ENCODE peak calls at places on chromosomes 7 and 10, in eight cellular contexts. W, K, L, O, J, V, T and N are unnamed samples.

GRCh38 chr10:79490400-79491081 is 21.8 kb upstream of the EIF5AL1 start:
- DNase-seq in L (peak), O (no peak), W (no peak), J (peak), T (peak), K (no peak), V (no peak), N (no peak)

GRCh38 chr7:158373761-158374545 is 213.7 kb downstream of the PTPRN2 start:
- DNase-seq in O (no peak), V (no peak), L (no peak), W (no peak), J (no peak), K (no peak), T (no peak), N (no peak)

GRCh38 chr10:109956454-109957091 is 33.3 kb upstream of the XPNPEP1 start:
- DNase-seq in J (peak), K (no peak), L (peak), O (peak), W (no peak), T (peak), V (peak), N (no peak)

GRCh38 chr10:28845009-28845682 is 167.8 kb downstream of the BAMBI start:
- DNase-seq in L (no peak), T (peak), K (no peak), J (no peak), V (no peak), O (no peak), W (no peak), N (no peak)

GRCh38 chr10:60434418-60435046 is 44.9 kb upstream of the ANK3 start:
- DNase-seq in V (peak), O (peak), L (no peak), W (no peak), T (peak), K (no peak), J (no peak), N (no peak)

GRCh38 chr7:129667116-129667515 is 55.6 kb downstream of the NRF1 start:
- DNase-seq in T (no peak), W (no peak), K (no peak), J (no peak), L (no peak), O (no peak), V (no peak), N (no peak)

GRCh38 chr7:137935849-137936508 is 65.9 kb downstream of the CREB3L2 start:
- DNase-seq in O (no peak), V (no peak), L (no peak), J (no peak), K (no peak), T (no peak), W (no peak), N (no peak)

GRCh38 chr10:31759124-31759798 is 169.4 kb downstream of the ARHGAP12 start:
- DNase-seq in W (no peak), V (peak), J (peak), L (peak), K (no peak), T (peak), O (peak), N (no peak)

GRCh38 chr10:90718185-90718584 is 139.7 kb downstream of the HTR7 start:
- DNase-seq in K (no peak), L (no peak), W (no peak), J (no peak), V (no peak), T (peak), O (no peak), N (no peak)

GRCh38 chr10:86757110-86757790 is 831 bp downstream of the BMPR1A start:
- DNase-seq in V (peak), O (no peak), K (no peak), W (no peak), J (peak), L (no peak), T (peak), N (no peak)

GRCh38 chr7:131499801-131500200 is 56.6 kb downstream of the PODXL start:
- DNase-seq in K (no peak), J (no peak), L (no peak), O (no peak), T (no peak), V (no peak), W (no peak), N (no peak)

GRCh38 chr10:122298598-122299301 is 27.7 kb downstream of the BTBD16 start:
- DNase-seq in T (peak), W (peak), V (peak), J (peak), O (peak), K (peak), L (peak), N (no peak)

GRCh38 chr10:34906021-34906965 is 91.2 kb upstream of the PARD3 start:
- DNase-seq in L (peak), K (no peak), W (no peak), O (peak), J (peak), T (peak), V (peak), N (no peak)

GRCh38 chr7:38000272-38000671 is 79.8 kb downstream of the EPDR1 start:
- DNase-seq in W (no peak), K (no peak), J (no peak), T (peak), L (no peak), V (no peak), O (no peak), N (no peak)

GRCh38 chr10:99993994-99994689 is 15.6 kb downstream of the DNMBP start:
- DNase-seq in W (peak), L (no peak), K (peak), T (peak), O (peak), V (no peak), J (no peak), N (no peak)

GRCh38 chr10:97222346-97222961 is 36.7 kb upstream of the SLIT1 start:
- DNase-seq in W (no peak), T (no peak), K (no peak), V (no peak), J (peak), L (peak), O (peak), N (no peak)

GRCh38 chr7:143351574-143351973 is 10.9 kb downstream of the FAM131B start:
- DNase-seq in J (no peak), V (no peak), T (no peak), O (no peak), W (no peak), L (no peak), K (no peak), N (no peak)

GRCh38 chr7:20954711-20955641 is 168.3 kb upstream of the SP8 start:
- DNase-seq in O (peak), V (no peak), L (no peak), W (no peak), J (no peak), K (no peak), T (no peak), N (no peak)

GRCh38 chr7:104230606-104231005 is 22.8 kb upstream of the ORC5 start:
- DNase-seq in J (no peak), K (no peak), V (no peak), L (no peak), T (peak), W (no peak), O (no peak), N (no peak)

GRCh38 chr7:137007001-137007725 is 138.7 kb downstream of the CHRM2 start:
- DNase-seq in T (peak), O (no peak), W (no peak), L (no peak), K (no peak), J (no peak), V (no peak), N (no peak)